ENCODE peak calls at places on chromosomes 16 and 17, in six cellular contexts. W, F, Q, P, X and N are unnamed samples.
A peak's percentile ranks its signal among the peaks of the same experiment; 100 is the strongest.

GRCh38 chr17:146983-147761 is 9.8 kb downstream of the SCGB1C2 start:
- DNase-seq in P (no peak), W (no peak), X (no peak), F (no peak), Q (peak; percentile 65), N (peak; percentile 40)

GRCh38 chr17:80892900-80893603 is 98.6 kb upstream of the CHMP6 start:
- DNase-seq in Q (peak; percentile 53), P (peak; percentile 13), X (no peak), W (no peak), F (no peak), N (peak; percentile 61)

GRCh38 chr16:55661842-55662479 is 6.2 kb downstream of the SLC6A2 start:
- DNase-seq in P (no peak), W (no peak), X (no peak), F (no peak), Q (no peak), N (no peak)

GRCh38 chr16:71883849-71884638 is at the start of gene ZNF821:
- DNase-seq in P (no peak), W (peak; percentile 72), F (no peak), X (no peak), Q (peak; percentile 90), N (peak; percentile 61)

GRCh38 chr16:49737541-49737940 is 118.4 kb downstream of the ZNF423 start:
- DNase-seq in F (no peak), X (no peak), Q (no peak), W (no peak), P (no peak), N (no peak)

GRCh38 chr16:66451548-66451947 is 24.5 kb downstream of the BEAN1 start:
- DNase-seq in W (no peak), P (no peak), Q (no peak), X (no peak), F (no peak), N (no peak)

GRCh38 chr16:88974641-88975215 is 2.3 kb downstream of the CBFA2T3 start:
- DNase-seq in W (no peak), Q (peak; percentile 40), F (no peak), X (no peak), P (no peak), N (no peak)

GRCh38 chr17:81879121-81879520 is 8.0 kb upstream of the ARHGDIA start:
- DNase-seq in Q (no peak), X (no peak), F (no peak), W (no peak), P (no peak), N (no peak)

GRCh38 chr17:18070861-18071340 is 16.8 kb upstream of the DRG2 start:
- DNase-seq in Q (no peak), F (no peak), P (no peak), W (no peak), X (no peak), N (no peak)

GRCh38 chr16:67216612-67217490 is 10.1 kb upstream of the TMEM208 start:
- DNase-seq in X (no peak), W (no peak), Q (no peak), F (no peak), P (no peak), N (no peak)

GRCh38 chr17:46194393-46195216 is 1.4 kb upstream of the KANSL1 start:
- DNase-seq in Q (no peak), F (no peak), X (no peak), W (peak; percentile 61), P (no peak), N (no peak)

GRCh38 chr16:58306327-58306726 is 11.5 kb upstream of the PRSS54 start:
- DNase-seq in P (no peak), Q (no peak), W (no peak), X (no peak), F (no peak), N (no peak)

GRCh38 chr16:53545433-53545832 is 42.4 kb upstream of the AKTIP start:
- DNase-seq in W (peak; percentile 77), P (no peak), X (no peak), Q (no peak), F (no peak), N (no peak)

GRCh38 chr16:4599037-4599436 is 15.7 kb downstream of the UBALD1 start:
- DNase-seq in F (no peak), W (no peak), X (no peak), Q (no peak), P (no peak), N (no peak)

GRCh38 chr17:10216213-10216982 is 18.0 kb upstream of the GAS7 start:
- DNase-seq in P (no peak), F (no peak), W (no peak), X (no peak), Q (no peak), N (no peak)

GRCh38 chr17:77636835-77637806 is 321.4 kb upstream of the TNRC6C start:
- DNase-seq in F (no peak), W (no peak), X (no peak), P (no peak), Q (no peak), N (no peak)

GRCh38 chr16:23504453-23505179 is 5.7 kb downstream of the GGA2 start:
- DNase-seq in W (peak; percentile 71), P (peak; percentile 86), F (no peak), X (peak; percentile 75), Q (peak; percentile 73), N (peak; percentile 97)

GRCh38 chr17:76193616-76194015 is 46.7 kb downstream of the RNF157 start:
- DNase-seq in P (no peak), F (no peak), W (no peak), X (no peak), Q (no peak), N (no peak)

GRCh38 chr17:79531696-79532095 is 79.2 kb downstream of the RBFOX3 start:
- DNase-seq in Q (peak; percentile 26), W (no peak), X (no peak), P (no peak), F (no peak), N (no peak)

GRCh38 chr17:47987240-47987835 is 16.4 kb downstream of the CDK5RAP3 start:
- DNase-seq in X (no peak), P (no peak), Q (no peak), F (no peak), W (no peak), N (no peak)

GRCh38 chr16:86287641-86288201 is 222.6 kb upstream of the FOXF1 start:
- DNase-seq in X (no peak), Q (no peak), P (no peak), W (no peak), F (no peak), N (no peak)

GRCh38 chr17:29061036-29061435 is 18.1 kb downstream of the PIPOX start:
- DNase-seq in W (no peak), Q (no peak), F (no peak), P (no peak), X (no peak), N (no peak)

GRCh38 chr16:48295493-48296281 is 48.3 kb upstream of the ABCC11 start:
- DNase-seq in P (no peak), W (no peak), Q (no peak), X (no peak), F (no peak), N (no peak)

GRCh38 chr16:86038923-86039310 is 140.0 kb downstream of the IRF8 start:
- DNase-seq in P (no peak), Q (no peak), F (no peak), W (no peak), X (no peak), N (no peak)

GRCh38 chr17:69523252-69523861 is 108.9 kb downstream of the MAP2K6 start:
- DNase-seq in Q (no peak), F (no peak), P (no peak), X (no peak), W (no peak), N (no peak)

GRCh38 chr17:16463341-16464000 is 28.5 kb downstream of the LRRC75A start:
- DNase-seq in W (no peak), Q (no peak), X (no peak), F (no peak), P (no peak), N (no peak)

GRCh38 chr16:4089251-4089810 is 26.9 kb downstream of the ADCY9 start:
- DNase-seq in X (no peak), P (no peak), F (no peak), W (no peak), Q (no peak), N (no peak)

GRCh38 chr16:15502041-15502725 is 67.8 kb downstream of the BMERB1 start:
- DNase-seq in F (no peak), Q (no peak), X (no peak), W (no peak), P (peak; percentile 71), N (no peak)

GRCh38 chr16:30977502-30977901 is 7.5 kb upstream of the HSD3B7 start:
- DNase-seq in P (no peak), X (no peak), W (no peak), Q (no peak), F (no peak), N (no peak)
- TF ChIP-seq CTCF in P (peak; percentile 46), X (no peak), W (no peak), Q (peak; percentile 10), F (no peak), N (peak; percentile 34)

GRCh38 chr17:19867654-19868395 is at the start of gene ULK2:
- DNase-seq in Q (peak; percentile 83), F (no peak), P (peak; percentile 27), X (no peak), W (peak; percentile 71), N (peak; percentile 48)

GRCh38 chr17:19867094-19867653 is 562 bp downstream of the ULK2 start:
- DNase-seq in X (no peak), W (peak; percentile 77), F (no peak), P (peak; percentile 17), Q (peak; percentile 85), N (no peak)
- TF ChIP-seq CTCF in X (peak; percentile 12), W (peak; percentile 7), F (no peak), P (peak; percentile 48), Q (peak; percentile 50), N (no peak)

GRCh38 chr17:14719942-14720341 is 419.1 kb downstream of the HS3ST3B1 start:
- DNase-seq in W (no peak), Q (no peak), F (no peak), P (no peak), X (no peak), N (no peak)
- TF ChIP-seq CTCF in W (no peak), Q (no peak), F (no peak), P (no peak), X (no peak), N (no peak)

GRCh38 chr17:74749262-74750038 is 1.0 kb downstream of the NHERF1 start:
- DNase-seq in P (no peak), W (peak; percentile 77), Q (no peak), X (no peak), F (no peak), N (no peak)

GRCh38 chr17:74748529-74749261 is at the start of gene NHERF1:
- DNase-seq in F (peak; percentile 71), W (peak; percentile 98), X (peak; percentile 87), P (peak; percentile 55), Q (peak; percentile 97), N (no peak)

GRCh38 chr17:74750039-74750326 is 1.6 kb downstream of the NHERF1 start:
- DNase-seq in W (no peak), Q (no peak), X (no peak), F (no peak), P (no peak), N (no peak)

GRCh38 chr17:74746922-74747321 is 1.5 kb upstream of the NHERF1 start:
- DNase-seq in P (no peak), W (no peak), Q (no peak), F (no peak), X (no peak), N (no peak)

DNA sequence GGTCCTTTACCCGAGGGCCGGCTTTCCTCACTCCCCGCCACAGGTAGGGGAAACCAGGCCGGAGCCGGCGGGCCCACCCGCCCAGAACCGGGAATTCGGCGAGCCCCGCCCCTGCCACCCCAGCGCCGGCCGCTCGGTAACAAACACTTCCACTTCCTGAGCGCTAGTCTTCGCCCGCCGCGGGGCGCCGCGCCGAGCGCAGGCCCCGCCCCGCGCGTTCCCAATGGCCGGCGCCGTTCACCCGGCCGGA is 224 bp upstream of the NHERF1 start:
- DNase-seq in F (no peak), Q (no peak), P (no peak), X (no peak), W (no peak), N (peak; percentile 89)
- TF ChIP-seq CTCF in F (no peak), Q (peak; percentile 44), P (no peak), X (no peak), W (no peak), N (no peak)